ENCODE peak calls at places on chromosomes 11 and 22, in five cellular contexts. Z is stimulated activated naive B cell treated with anti-CD40 and anti-IgM and Interleukin-4, amounts not matched to agents 10 μg/mL and 1 μg/mL and 100 μg/mL, for 72 hours; H is ovary; U is endothelial cell; P is stimulated activated CD8-positive, alpha-beta memory T cell treated with anti-CD3 and anti-CD28 coated beads, Interleukin-4, amount 100 ng/mL, for 1 hour. G is an unnamed sample.

GRCh38 chr22:17832665-17833064 is 58.4 kb upstream of the BID start:
- DNase-seq in P (no peak), Z (no peak), H (no peak), U (no peak), G (no peak)

GRCh38 chr11:704799-705645 is 1.0 kb upstream of the EPS8L2 start:
- DNase-seq in H (peak), P (no peak), U (no peak), Z (no peak), G (no peak)

GRCh38 chr11:101914349-101914736 is 467 bp upstream of the CEP126 start:
- DNase-seq in H (peak), P (no peak), Z (no peak), U (no peak), G (peak)

GRCh38 chr11:3627291-3627690 is 14.5 kb downstream of the ART5 start:
- DNase-seq in P (no peak), U (no peak), H (no peak), Z (no peak), G (peak)

GRCh38 chr11:131033151-131033651 is 116.9 kb upstream of the SNX19 start:
- DNase-seq in U (no peak), P (no peak), H (no peak), Z (no peak), G (peak)

GRCh38 chr22:42299586-42300285 is 29.3 kb upstream of the TCF20 start:
- DNase-seq in P (no peak), H (no peak), U (no peak), Z (no peak), G (peak)

GRCh38 chr11:102974552-102975280 is 19.2 kb upstream of the MMP13 start:
- DNase-seq in U (no peak), P (no peak), Z (no peak), H (no peak), G (peak)

GRCh38 chr22:19446603-19447387 is 716 bp downstream of the C22orf39 start:
- DNase-seq in Z (no peak), H (no peak), U (no peak), P (no peak), G (no peak)

GRCh38 chr11:1381793-1382425 is 7.8 kb upstream of the BRSK2 start:
- DNase-seq in Z (no peak), H (no peak), U (no peak), P (no peak), G (no peak)

GRCh38 chr11:46049325-46049860 is 71.9 kb downstream of the PHF21A start:
- DNase-seq in Z (no peak), P (no peak), U (no peak), H (no peak), G (no peak)

GRCh38 chr11:85619497-85619896 is 7.6 kb downstream of the DLG2 start:
- DNase-seq in U (no peak), P (no peak), H (no peak), Z (no peak), G (no peak)

GRCh38 chr11:44788536-44789227 is 61.9 kb downstream of the TSPAN18 start:
- DNase-seq in P (no peak), U (peak), H (no peak), Z (no peak), G (no peak)

G was measured in cardiac muscle cell.